ENCODE peak calls at places on chromosomes 11 and 22, in four cellular contexts. Z is stomach, M is ovary, W is testis. F is an unnamed sample.

GRCh38 chr11:123585721-123586120 is 68.7 kb downstream of the SCN3B start:
- DNase-seq in Z (no peak), M (no peak), W (no peak), F (no peak)

GRCh38 chr22:27195104-27195503 is 537.7 kb downstream of the MIAT start:
- DNase-seq in Z (no peak), M (peak), W (peak), F (no peak)

GRCh38 chr22:32745251-32745995 is 56.1 kb upstream of the TIMP3 start:
- DNase-seq in Z (no peak), M (no peak), W (peak), F (peak)

GRCh38 chr11:93844568-93844967 is 5.8 kb downstream of the VSTM5 start:
- DNase-seq in Z (no peak), M (no peak), W (no peak), F (no peak)

GRCh38 chr11:69050592-69051380 is 2.1 kb downstream of the TPCN2 start:
- DNase-seq in Z (no peak), M (peak), W (no peak), F (no peak)

GRCh38 chr22:23064381-23065068 is 5.8 kb upstream of the GNAZ start:
- DNase-seq in Z (no peak), M (peak), W (peak), F (no peak)

GRCh38 chr11:132858203-132858602 is 674.1 kb downstream of the OPCML start:
- DNase-seq in Z (no peak), M (no peak), W (no peak), F (no peak)

GRCh38 chr11:113681711-113682410 is 24.2 kb downstream of the TMPRSS5 start:
- DNase-seq in Z (no peak), M (no peak), W (no peak), F (no peak)

GRCh38 chr11:76602431-76602861 is 68.1 kb downstream of the LRRC32 start:
- DNase-seq in Z (no peak), M (peak), W (peak), F (no peak)

GRCh38 chr11:61359541-61359940 is 2.1 kb downstream of the CYB561A3 start:
- DNase-seq in Z (no peak), M (no peak), W (no peak), F (no peak)

GRCh38 chr11:6531267-6531752 is 34.2 kb downstream of the DNHD1 start:
- DNase-seq in Z (no peak), M (no peak), W (no peak), F (no peak)

GRCh38 chr22:24156146-24156914 is 25.0 kb upstream of the SUSD2 start:
- DNase-seq in Z (peak), M (peak), W (peak), F (no peak)

GRCh38 chr11:850777-851762 is 8.4 kb downstream of the TSPAN4 start:
- DNase-seq in Z (no peak), M (peak), W (no peak), F (no peak)
- H3K27ac ChIP-seq in Z (no peak), M (no peak), W (no peak), F (no peak)

GRCh38 chr11:65448074-65448417 is 25.4 kb downstream of the NEAT1 start:
- DNase-seq in Z (no peak), M (no peak), W (no peak), F (no peak)

GRCh38 chr11:65444314-65445051 is 21.9 kb downstream of the NEAT1 start:
- DNase-seq in Z (no peak), M (peak), W (no peak), F (peak)

GRCh38 chr11:65446446-65447277 is 24.1 kb downstream of the NEAT1 start:
- DNase-seq in Z (peak), M (peak), W (no peak), F (no peak)

GRCh38 chr11:65445101-65445603 is 22.6 kb downstream of the NEAT1 start:
- DNase-seq in Z (no peak), M (peak), W (no peak), F (no peak)

DNA sequence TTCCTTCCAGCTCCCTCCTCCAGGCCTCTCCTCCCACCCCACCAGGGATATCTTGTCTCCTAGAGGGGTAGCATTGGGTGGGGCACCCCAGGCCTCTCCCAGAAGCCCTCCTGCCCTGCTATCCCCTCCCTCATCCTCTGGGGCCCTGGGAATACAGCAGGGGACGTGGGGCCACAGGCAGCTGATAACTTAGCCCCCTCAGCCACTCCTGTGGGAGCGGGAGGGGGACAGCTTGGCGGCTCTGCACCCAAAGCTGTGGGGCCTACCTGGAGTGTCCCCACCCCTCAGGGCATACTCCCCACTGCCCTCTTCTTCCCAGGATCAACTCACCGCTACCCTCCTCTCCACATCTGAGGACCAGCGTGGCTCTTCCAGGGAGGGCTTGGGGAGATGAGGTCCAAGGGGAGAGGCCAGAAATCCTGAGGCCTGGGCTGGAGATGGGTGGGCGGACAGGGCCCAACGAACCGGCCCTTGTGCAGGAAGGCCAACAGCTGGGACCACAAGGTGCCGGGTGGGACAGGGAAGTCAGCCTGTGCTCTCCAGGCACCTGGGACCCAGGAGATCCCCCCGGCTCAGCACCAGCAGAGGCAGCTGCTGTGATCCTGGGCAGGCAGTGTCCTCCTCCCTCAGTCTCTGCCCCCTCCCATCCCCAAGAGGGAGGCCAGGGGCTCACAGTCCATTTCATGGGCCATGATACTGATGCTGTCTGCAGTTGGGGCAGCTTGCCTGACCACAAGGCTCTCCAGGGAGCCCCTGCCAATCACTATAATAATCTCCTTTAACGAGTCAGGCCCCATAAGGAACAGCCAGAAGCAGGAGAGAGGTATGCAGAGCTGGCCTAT is 23.2 kb downstream of the NEAT1 start:
- DNase-seq in Z (peak), M (peak), W (no peak), F (no peak)
- TF ChIP-seq POLR2A in Z (no peak), M (no peak), W (no peak), F (peak)

GRCh38 chr11:17718510-17718962 is 835 bp upstream of the MYOD1 start:
- DNase-seq in Z (no peak), M (no peak), W (no peak), F (peak)

GRCh38 chr11:17716807-17717206 is 2.6 kb upstream of the MYOD1 start:
- DNase-seq in Z (no peak), M (no peak), W (no peak), F (no peak)

GRCh38 chr11:17719028-17719939 is at the start of gene MYOD1:
- DNase-seq in Z (no peak), M (no peak), W (no peak), F (peak)

GRCh38 chr11:17719940-17720795 is 797 bp downstream of the MYOD1 start:
- DNase-seq in Z (no peak), M (no peak), W (no peak), F (peak)

GRCh38 chr11:17718015-17718414 is 1.4 kb upstream of the MYOD1 start:
- DNase-seq in Z (no peak), M (no peak), W (no peak), F (no peak)
- H3K27ac ChIP-seq in Z (no peak), M (no peak), W (no peak), F (peak)

GRCh38 chr11:47499614-47500013 is 50.7 kb upstream of the RAPSN start:
- DNase-seq in Z (no peak), M (no peak), W (peak), F (no peak)

GRCh38 chr11:47498149-47498548 is 49.2 kb upstream of the RAPSN start:
- DNase-seq in Z (no peak), M (no peak), W (no peak), F (no peak)

GRCh38 chr11:47499160-47499559 is 50.2 kb upstream of the RAPSN start:
- DNase-seq in Z (no peak), M (no peak), W (no peak), F (no peak)

GRCh38 chr11:47500121-47500520 is 51.2 kb upstream of the RAPSN start:
- DNase-seq in Z (no peak), M (no peak), W (no peak), F (no peak)

GRCh38 chr11:47498584-47499152 is 49.7 kb upstream of the RAPSN start:
- DNase-seq in Z (no peak), M (no peak), W (no peak), F (no peak)
- TF ChIP-seq POLR2A in Z (no peak), M (no peak), W (no peak), F (no peak)

DNA sequence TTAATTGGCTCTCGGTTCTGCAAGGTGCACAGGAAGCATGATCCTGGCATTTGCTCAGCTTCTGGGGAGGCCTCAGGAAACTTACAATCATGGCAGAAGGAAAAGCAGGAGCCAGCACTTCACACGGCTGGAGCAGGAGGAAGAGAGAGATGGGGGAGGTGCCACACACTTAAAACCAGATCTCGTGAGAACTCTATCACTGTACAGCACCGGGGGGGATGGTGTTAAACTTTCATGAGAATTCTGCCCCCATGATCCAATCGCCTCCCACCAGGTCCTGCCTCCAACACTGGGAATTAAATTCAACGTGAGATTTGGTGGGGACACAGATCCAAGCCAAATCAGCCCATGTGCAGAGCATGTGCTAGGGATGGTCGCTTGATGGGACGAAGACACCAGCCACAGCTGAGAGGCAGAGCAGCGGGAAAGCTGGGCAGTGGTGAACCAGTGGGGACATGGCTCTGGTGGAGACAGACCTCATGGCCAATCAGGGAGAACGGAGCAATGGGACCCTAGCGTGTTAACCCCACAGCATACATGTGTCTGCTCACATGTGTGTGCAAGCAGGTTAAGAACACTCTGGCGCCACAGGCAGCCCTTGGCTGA is 6.2 kb downstream of the TANGO2 start:
- DNase-seq in Z (no peak), M (no peak), W (no peak), F (no peak)
- H3K27ac ChIP-seq in Z (no peak), M (no peak), W (no peak), F (no peak)

GRCh38 chr11:46364791-46365190 is 16.7 kb upstream of the MDK start:
- DNase-seq in Z (no peak), M (no peak), W (no peak), F (no peak)
- TF ChIP-seq POLR2A in Z (no peak), M (no peak), W (no peak), F (no peak)

DNA sequence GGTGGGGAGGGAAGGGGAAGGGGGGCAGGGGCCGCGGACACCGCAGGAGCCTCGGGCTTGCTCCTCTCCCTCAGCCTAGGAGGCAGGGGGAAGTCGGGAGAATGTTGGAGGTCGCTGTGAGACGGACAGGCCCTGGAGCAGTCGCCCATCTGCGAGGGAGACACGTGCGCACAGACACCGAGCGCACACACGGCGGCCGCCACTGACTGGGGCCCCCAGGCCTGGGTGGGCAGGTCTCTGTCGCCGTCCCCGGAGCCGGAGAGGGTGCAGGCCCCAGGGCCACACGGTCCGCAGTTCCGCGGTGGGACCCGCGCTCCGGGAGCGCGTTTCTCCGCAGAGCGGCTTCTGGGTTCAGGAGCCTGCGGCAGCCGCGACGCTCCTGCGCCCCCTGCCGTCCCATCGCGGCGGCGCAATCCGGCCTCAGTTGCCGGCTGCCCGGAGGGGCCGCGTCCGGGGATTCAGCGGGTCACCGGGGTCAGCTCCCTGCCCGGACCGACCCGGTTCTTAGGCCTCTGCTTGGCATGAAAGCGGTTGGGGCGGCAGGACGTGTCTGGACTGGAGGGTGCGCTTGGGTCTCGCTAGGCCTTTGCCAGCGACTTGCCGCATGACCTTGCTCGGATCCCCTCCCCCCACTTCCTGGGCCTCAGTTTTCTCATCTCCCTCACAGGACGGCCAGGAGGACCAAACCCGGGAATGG is 31.3 kb downstream of the PDE2A start:
- DNase-seq in Z (peak), M (peak), W (peak), F (no peak)
- H3K27ac ChIP-seq in Z (peak), M (no peak), W (no peak), F (peak)

GRCh38 chr11:134153147-134153905 is 70.4 kb downstream of the NCAPD3 start:
- DNase-seq in Z (no peak), M (peak), W (peak), F (no peak)
- TF ChIP-seq POLR2A in Z (no peak), M (no peak), W (no peak), F (no peak)

DNA sequence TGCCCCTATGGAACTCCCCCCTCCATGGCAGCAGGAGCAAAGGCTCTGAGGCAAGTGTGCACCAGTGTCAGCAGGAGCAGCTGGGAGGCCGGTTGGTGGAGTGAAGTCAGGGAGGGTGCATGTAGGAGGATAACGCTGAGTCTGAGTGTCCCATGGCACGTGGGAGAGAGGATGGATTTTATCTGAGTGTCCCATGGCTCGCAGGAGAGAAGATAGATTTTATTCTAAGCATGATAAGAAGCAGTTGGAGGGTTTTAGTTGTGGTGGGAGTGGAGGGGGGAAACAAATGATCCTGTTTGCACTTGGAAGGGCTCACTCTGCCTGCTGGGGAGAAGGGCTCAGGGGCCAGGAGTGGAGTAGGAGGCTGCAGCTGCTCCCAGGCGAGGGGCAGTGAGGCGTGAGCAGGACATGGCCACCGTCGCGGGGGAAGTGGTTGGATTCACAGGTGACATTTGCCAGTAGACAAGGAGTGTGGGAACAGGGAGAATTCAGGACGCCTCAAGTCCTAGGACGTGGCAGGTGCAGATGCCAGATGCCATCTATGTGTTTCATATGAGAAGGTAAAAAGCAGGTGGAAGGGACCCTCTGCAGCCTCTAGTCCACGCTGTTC is 33.6 kb upstream of the PARVG start:
- DNase-seq in Z (no peak), M (no peak), W (peak), F (no peak)
- H3K27ac ChIP-seq in Z (peak), M (no peak), W (no peak), F (no peak)

GRCh38 chr22:17804331-17805080 is 30.2 kb upstream of the BID start:
- DNase-seq in Z (no peak), M (no peak), W (no peak), F (no peak)

GRCh38 chr22:17806437-17806836 is 32.2 kb upstream of the BID start:
- DNase-seq in Z (peak), M (no peak), W (no peak), F (no peak)

GRCh38 chr22:17802822-17803221 is 28.6 kb upstream of the BID start:
- DNase-seq in Z (no peak), M (no peak), W (no peak), F (no peak)

GRCh38 chr22:17803871-17804270 is 29.6 kb upstream of the BID start:
- DNase-seq in Z (no peak), M (no peak), W (no peak), F (no peak)

GRCh38 chr22:17802411-17802810 is 28.1 kb upstream of the BID start:
- DNase-seq in Z (no peak), M (no peak), W (no peak), F (no peak)
- TF ChIP-seq POLR2A in Z (no peak), M (no peak), W (no peak), F (no peak)